ENCODE peak calls at places on chromosomes 2 and 18, in five cellular contexts. M, X, Y, P and R are unnamed samples.

GRCh38 chr18:26103579-26103978 is 13.2 kb upstream of the SS18 start:
- DNase-seq in P (no peak), X (peak; percentile 84), M (peak; percentile 39), Y (peak; percentile 4), R (peak; percentile 70)

GRCh38 chr2:45030553-45030952 is 21.3 kb upstream of the SIX2 start:
- DNase-seq in X (no peak), Y (no peak), M (no peak), P (no peak), R (no peak)

GRCh38 chr2:46135936-46136335 is 161.3 kb upstream of the EPAS1 start:
- DNase-seq in P (no peak), Y (no peak), X (no peak), M (no peak), R (no peak)

GRCh38 chr2:19786408-19787058 is 115.2 kb downstream of the TTC32 start:
- DNase-seq in P (no peak), Y (peak; percentile 20), M (peak; percentile 83), X (no peak), R (peak; percentile 74)

GRCh38 chr2:88575051-88575450 is 52.2 kb downstream of the EIF2AK3 start:
- DNase-seq in X (no peak), Y (no peak), M (no peak), P (no peak), R (no peak)

GRCh38 chr18:58386780-58387179 is 242.1 kb downstream of the ALPK2 start:
- DNase-seq in Y (no peak), M (no peak), X (no peak), P (no peak), R (no peak)

GRCh38 chr2:203891474-203891873 is 23.9 kb downstream of the CTLA4 start:
- DNase-seq in Y (no peak), M (no peak), X (no peak), P (no peak), R (no peak)

GRCh38 chr18:58496231-58496630 is 132.7 kb downstream of the ALPK2 start:
- DNase-seq in X (no peak), M (no peak), P (no peak), Y (no peak), R (no peak)

GRCh38 chr2:172461591-172462392 is 34.4 kb downstream of the ITGA6 start:
- DNase-seq in M (peak; percentile 56), Y (peak; percentile 44), P (no peak), X (peak; percentile 89), R (peak; percentile 70)

GRCh38 chr2:223613017-223613950 is 11.1 kb upstream of the SCG2 start:
- DNase-seq in X (peak; percentile 82), M (peak; percentile 96), P (no peak), Y (peak; percentile 45), R (peak; percentile 26)

GRCh38 chr2:135218426-135218825 is 166.3 kb downstream of the RAB3GAP1 start:
- DNase-seq in X (no peak), P (no peak), M (no peak), Y (no peak), R (no peak)

GRCh38 chr2:212592695-212593094 is 54.1 kb upstream of the ERBB4 start:
- DNase-seq in Y (no peak), X (no peak), M (no peak), P (no peak), R (no peak)

GRCh38 chr18:2606335-2606734 is 35.0 kb downstream of the NDC80 start:
- DNase-seq in Y (no peak), M (no peak), X (no peak), P (no peak), R (no peak)

GRCh38 chr2:172270278-172271079 is 156.9 kb upstream of the ITGA6 start:
- DNase-seq in P (no peak), X (peak; percentile 49), Y (peak; percentile 50), M (no peak), R (no peak)

GRCh38 chr2:22037274-22037673 is 913.5 kb downstream of the TDRD15 start:
- DNase-seq in M (no peak), Y (no peak), P (no peak), X (peak; percentile 3), R (no peak)

GRCh38 chr2:20450201-20451108 is 3.6 kb downstream of the RHOB start:
- DNase-seq in P (no peak), X (peak; percentile 55), Y (peak; percentile 87), M (peak; percentile 70), R (no peak)

GRCh38 chr2:137938204-137938603 is 26.1 kb upstream of the HNMT start:
- DNase-seq in M (no peak), Y (peak; percentile 65), P (no peak), X (no peak), R (no peak)

GRCh38 chr2:51013060-51013746 is 18.7 kb downstream of the NRXN1 start:
- DNase-seq in M (no peak), P (no peak), X (peak; percentile 81), Y (peak; percentile 28), R (no peak)

GRCh38 chr2:69340101-69340775 is 46.8 kb downstream of the GFPT1 start:
- DNase-seq in X (no peak), Y (no peak), P (no peak), M (no peak), R (no peak)

GRCh38 chr2:120344991-120345975 is 653 bp upstream of the INHBB start:
- DNase-seq in P (no peak), X (peak; percentile 40), M (peak; percentile 29), Y (no peak), R (no peak)

GRCh38 chr2:214451516-214451915 is 40.7 kb downstream of the VWC2L start:
- DNase-seq in P (no peak), M (no peak), Y (no peak), X (no peak), R (no peak)

GRCh38 chr2:71064110-71064611 is 4.3 kb upstream of the NAGK start:
- DNase-seq in X (no peak), M (no peak), P (no peak), Y (no peak), R (peak; percentile 17)

GRCh38 chr18:58025733-58026132 is 18.3 kb upstream of the NEDD4L start:
- DNase-seq in M (no peak), Y (no peak), P (no peak), X (no peak), R (no peak)

GRCh38 chr2:165163771-165164170 is 40.1 kb downstream of the SCN3A start:
- DNase-seq in X (no peak), P (no peak), Y (no peak), M (no peak), R (no peak)

GRCh38 chr2:241850544-241851324 is 8.0 kb downstream of the PDCD1 start:
- DNase-seq in Y (no peak), X (no peak), M (no peak), P (no peak), R (no peak)

GRCh38 chr18:45201489-45201888 is 413.8 kb upstream of the SLC14A2 start:
- DNase-seq in Y (no peak), M (peak; percentile 5), X (no peak), P (no peak), R (no peak)

GRCh38 chr18:76956648-76957047 is 134.3 kb downstream of the ZNF236 start:
- DNase-seq in M (no peak), X (no peak), P (no peak), Y (no peak), R (no peak)

GRCh38 chr2:121911036-121911435 is 155.6 kb downstream of the TSN start:
- DNase-seq in M (no peak), Y (no peak), P (no peak), X (no peak), R (no peak)

GRCh38 chr2:99692785-99693184 is 203.0 kb upstream of the REV1 start:
- DNase-seq in M (no peak), X (peak; percentile 33), Y (no peak), P (no peak), R (peak; percentile 28)

GRCh38 chr2:16553222-16553621 is 112.4 kb downstream of the CYRIA start:
- DNase-seq in X (peak; percentile 77), Y (peak; percentile 40), M (peak; percentile 54), P (no peak), R (peak; percentile 44)

GRCh38 chr18:7524786-7525185 is 42.3 kb upstream of the PTPRM start:
- DNase-seq in X (no peak), Y (no peak), P (no peak), M (no peak), R (no peak)

GRCh38 chr2:24859968-24860600 is 60.0 kb downstream of the ADCY3 start:
- DNase-seq in X (no peak), P (no peak), M (no peak), Y (no peak), R (no peak)

GRCh38 chr2:74735009-74735408 is 81.0 kb downstream of the SEMA4F start:
- DNase-seq in P (no peak), Y (no peak), X (no peak), M (no peak), R (no peak)

GRCh38 chr2:80312282-80312839 is 7.8 kb upstream of the LRRTM1 start:
- DNase-seq in P (no peak), Y (no peak), M (no peak), X (no peak), R (no peak)

GRCh38 chr2:154740360-154740759 is 41.9 kb downstream of the KCNJ3 start:
- DNase-seq in P (no peak), Y (no peak), M (no peak), X (no peak), R (no peak)

GRCh38 chr2:23594079-23594494 is 209.1 kb downstream of the KLHL29 start:
- DNase-seq in M (no peak), Y (no peak), X (no peak), P (no peak), R (no peak)

DNA sequence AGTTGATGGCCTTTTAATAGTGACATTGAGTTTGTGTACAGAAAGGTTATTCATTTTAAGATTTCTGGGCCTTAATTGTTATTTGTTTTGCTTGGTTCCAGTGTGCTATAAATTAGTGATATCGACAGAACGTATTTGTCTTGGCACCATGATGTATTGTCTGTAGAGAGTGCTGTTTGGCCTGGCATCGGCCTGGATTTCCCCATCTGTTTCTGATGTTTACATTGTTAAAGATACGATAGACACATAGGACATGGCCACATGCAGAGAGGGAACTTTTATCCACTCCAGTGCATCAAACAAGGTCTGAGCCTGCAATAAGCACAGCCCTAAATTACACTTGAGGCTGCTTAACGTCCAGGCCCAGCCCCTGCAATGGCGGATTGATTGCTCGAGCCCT is 144.7 kb downstream of the SLC4A3 start:
- DNase-seq in M (no peak), X (no peak), P (no peak), Y (no peak), R (no peak)
- TF ChIP-seq JUNB in M (no peak), X (no peak), P (no peak), Y (no peak), R (no peak)

GRCh38 chr2:26534098-26534864 is 56.4 kb upstream of the OTOF start:
- DNase-seq in Y (no peak), M (no peak), P (no peak), X (no peak), R (peak; percentile 44)
- TF ChIP-seq JUNB in Y (no peak), M (no peak), P (no peak), X (no peak), R (no peak)

GRCh38 chr18:12837747-12838146 is 46.3 kb downstream of the PTPN2 start:
- DNase-seq in X (no peak), Y (no peak), P (no peak), M (peak; percentile 34), R (no peak)
- TF ChIP-seq JUNB in X (no peak), Y (no peak), P (no peak), M (no peak), R (no peak)

GRCh38 chr18:48902856-48903601 is 47.7 kb downstream of the SMAD7 start:
- DNase-seq in P (no peak), Y (peak; percentile 67), M (no peak), X (no peak), R (peak; percentile 50)
- TF ChIP-seq JUNB in P (no peak), Y (no peak), M (no peak), X (no peak), R (no peak)